ENCODE peak calls at places on chromosomes 7 and 10, in seven cellular contexts. N is AG10803; R is COR-L47; M is activated CD4-positive, alpha-beta T cell treated with anti-CD3 and anti-CD28 coated beads, Interleukin-2, amount 10 ng/mL, durations not matched to agents 7 days and 5 days; P is naive B cell; L is memory B cell; B is hippocampal formation. T is an unnamed sample.
A peak's percentile ranks its signal among the peaks of the same experiment; 100 is the strongest.

GRCh38 chr7:148700693-148701092 is 2.0 kb downstream of the CUL1 start:
- DNase-seq in N (peak; percentile 44), R (no peak), M (peak; percentile 65), P (no peak), L (no peak), B (no peak), T (no peak)

GRCh38 chr7:85102813-85103350 is 84.0 kb downstream of the SEMA3D start:
- DNase-seq in N (peak; percentile 26), R (no peak), M (no peak), P (no peak), L (no peak), B (no peak), T (no peak)

GRCh38 chr10:113485801-113486200 is 67.1 kb upstream of the HABP2 start:
- DNase-seq in N (peak; percentile 51), R (no peak), M (no peak), P (no peak), L (no peak), B (no peak), T (no peak)

GRCh38 chr7:74025146-74025545 is 2.8 kb upstream of the ELN start:
- DNase-seq in N (no peak), R (no peak), M (no peak), P (no peak), L (no peak), B (no peak), T (no peak)

GRCh38 chr7:45974540-45975360 is 53.7 kb upstream of the IGFBP3 start:
- DNase-seq in N (no peak), R (no peak), M (no peak), P (no peak), L (no peak), B (no peak), T (no peak)

GRCh38 chr7:42606217-42606905 is 305.5 kb downstream of the C7orf25 start:
- DNase-seq in N (peak; percentile 71), R (no peak), M (no peak), P (no peak), L (no peak), B (no peak), T (no peak)

GRCh38 chr10:92011560-92012214 is 88.1 kb downstream of the BTAF1 start:
- DNase-seq in N (peak; percentile 14), R (no peak), M (no peak), P (no peak), L (no peak), B (no peak), T (no peak)

GRCh38 chr7:131553906-131554305 is 2.5 kb downstream of the PODXL start:
- DNase-seq in N (no peak), R (no peak), M (no peak), P (no peak), L (no peak), B (no peak), T (no peak)

GRCh38 chr10:631266-631665 is 58.2 kb downstream of the DIP2C start:
- DNase-seq in N (no peak), R (no peak), M (no peak), P (no peak), L (no peak), B (no peak), T (no peak)

GRCh38 chr7:156722427-156722826 is 81.9 kb downstream of the RNF32 start:
- DNase-seq in N (no peak), R (peak; percentile 0), M (no peak), P (no peak), L (no peak), B (no peak), T (no peak)

GRCh38 chr10:29880856-29881255 is 178.5 kb downstream of the JCAD start:
- DNase-seq in N (no peak), R (no peak), M (no peak), P (no peak), L (no peak), B (no peak), T (no peak)

GRCh38 chr10:75982611-75983369 is 551.4 kb downstream of the LRMDA start:
- DNase-seq in N (peak; percentile 76), R (no peak), M (no peak), P (no peak), L (no peak), B (no peak), T (peak; percentile 58)

GRCh38 chr7:82211333-82211732 is 232.2 kb downstream of the CACNA2D1 start:
- DNase-seq in N (no peak), R (no peak), M (no peak), P (no peak), L (no peak), B (no peak), T (no peak)

GRCh38 chr10:78782441-78782840 is 286.3 kb upstream of the ZMIZ1 start:
- DNase-seq in N (no peak), R (no peak), M (no peak), P (no peak), L (no peak), B (no peak), T (no peak)

GRCh38 chr10:50740351-50740688 is 584 bp downstream of the ASAH2B start:
- DNase-seq in N (peak; percentile 70), R (peak; percentile 1), M (peak; percentile 30), P (no peak), L (no peak), B (no peak), T (no peak)

GRCh38 chr7:101390901-101391301 is 28.2 kb downstream of the COL26A1 start:
- DNase-seq in N (peak; percentile 32), R (no peak), M (peak; percentile 62), P (peak; percentile 61), L (peak; percentile 32), B (no peak), T (no peak)

GRCh38 chr7:3194501-3195141 is 106.4 kb upstream of the SDK1 start:
- DNase-seq in N (no peak), R (no peak), M (no peak), P (no peak), L (no peak), B (no peak), T (no peak)

GRCh38 chr10:79627075-79627474 is 16.3 kb downstream of the SFTPA1 start:
- DNase-seq in N (no peak), R (no peak), M (no peak), P (no peak), L (no peak), B (no peak), T (no peak)

GRCh38 chr10:11170993-11171416 is 153.3 kb downstream of the CELF2 start:
- DNase-seq in N (no peak), R (no peak), M (peak; percentile 32), P (peak; percentile 64), L (no peak), B (peak; percentile 19), T (no peak)

T was measured in prostate gland.